ENCODE peak calls at places on chromosomes 1 and 21, in four cellular contexts. One of them, this sample, is unnamed.

GRCh38 chr1:196875935-196876334 is 11.9 kb upstream of the CFHR4 start:
- DNase-seq in endothelial cell of umbilical vein: no peak
- DNase-seq in HCT116: no peak
- DNase-seq in K562: no peak
- DNase-seq in this sample: no peak

GRCh38 chr1:81775510-81775909 is 25.2 kb upstream of the ADGRL2 start:
- DNase-seq in K562: no peak
- DNase-seq in HCT116: no peak
- DNase-seq in endothelial cell of umbilical vein: no peak
- DNase-seq in this sample: no peak

GRCh38 chr1:219323426-219323825 is 149.7 kb downstream of the LYPLAL1 start:
- DNase-seq in endothelial cell of umbilical vein: peak
- DNase-seq in HCT116: no peak
- DNase-seq in K562: no peak
- DNase-seq in this sample: no peak

GRCh38 chr1:179743679-179744400 is 749 bp downstream of the FAM163A start:
- DNase-seq in endothelial cell of umbilical vein: no peak
- DNase-seq in HCT116: no peak
- DNase-seq in K562: no peak
- DNase-seq in this sample: no peak

GRCh38 chr1:11158720-11159321 is 30.3 kb upstream of the ANGPTL7 start:
- DNase-seq in endothelial cell of umbilical vein: peak
- DNase-seq in K562: no peak
- DNase-seq in HCT116: no peak
- DNase-seq in this sample: peak

GRCh38 chr1:34681481-34682451 is 73.1 kb upstream of the GJB5 start:
- DNase-seq in K562: peak
- DNase-seq in endothelial cell of umbilical vein: peak
- DNase-seq in HCT116: peak
- DNase-seq in this sample: peak

GRCh38 chr1:47013239-47013638 is 10.2 kb upstream of the CYP4X1 start:
- DNase-seq in endothelial cell of umbilical vein: peak
- DNase-seq in K562: no peak
- DNase-seq in HCT116: no peak
- DNase-seq in this sample: no peak

GRCh38 chr1:87398644-87399043 is 70.0 kb downstream of the LMO4 start:
- DNase-seq in K562: no peak
- DNase-seq in HCT116: no peak
- DNase-seq in endothelial cell of umbilical vein: no peak
- DNase-seq in this sample: no peak

GRCh38 chr1:8097077-8097799 is 71.1 kb upstream of the ERRFI1 start:
- DNase-seq in HCT116: peak
- DNase-seq in K562: no peak
- DNase-seq in endothelial cell of umbilical vein: peak
- DNase-seq in this sample: no peak

GRCh38 chr21:46100020-46100419 is 2.1 kb downstream of the COL6A2 start:
- DNase-seq in HCT116: no peak
- DNase-seq in K562: no peak
- DNase-seq in endothelial cell of umbilical vein: no peak
- DNase-seq in this sample: no peak

GRCh38 chr1:186741640-186742039 is 61.4 kb upstream of the PTGS2 start:
- DNase-seq in K562: no peak
- DNase-seq in HCT116: no peak
- DNase-seq in endothelial cell of umbilical vein: no peak
- DNase-seq in this sample: no peak

GRCh38 chr21:26194326-26194725 is 23.8 kb upstream of the APP start:
- DNase-seq in K562: no peak
- DNase-seq in HCT116: no peak
- DNase-seq in endothelial cell of umbilical vein: no peak
- DNase-seq in this sample: no peak

GRCh38 chr1:151984313-151984956 is 9.2 kb downstream of the S100A10 start:
- DNase-seq in endothelial cell of umbilical vein: no peak
- DNase-seq in HCT116: no peak
- DNase-seq in K562: no peak
- DNase-seq in this sample: no peak

GRCh38 chr1:89821322-89822108 is 683 bp downstream of the LRRC8D start:
- DNase-seq in endothelial cell of umbilical vein: peak
- DNase-seq in HCT116: no peak
- DNase-seq in K562: peak
- DNase-seq in this sample: no peak

GRCh38 chr1:167229719-167230385 is 9.2 kb downstream of the POU2F1 start:
- DNase-seq in K562: no peak
- DNase-seq in endothelial cell of umbilical vein: peak
- DNase-seq in HCT116: no peak
- DNase-seq in this sample: no peak

GRCh38 chr1:152566681-152567080 is at the start of gene LCE3E:
- DNase-seq in HCT116: no peak
- DNase-seq in K562: no peak
- DNase-seq in endothelial cell of umbilical vein: no peak
- DNase-seq in this sample: no peak

GRCh38 chr1:116857092-116857491 is 52.6 kb upstream of the PTGFRN start:
- DNase-seq in HCT116: no peak
- DNase-seq in K562: no peak
- DNase-seq in endothelial cell of umbilical vein: no peak
- DNase-seq in this sample: no peak

GRCh38 chr1:84382127-84382526 is 16.2 kb upstream of the DNASE2B start:
- DNase-seq in K562: no peak
- DNase-seq in HCT116: no peak
- DNase-seq in endothelial cell of umbilical vein: no peak
- DNase-seq in this sample: no peak

GRCh38 chr1:47491341-47491753 is 53.5 kb downstream of the FOXD2 start:
- DNase-seq in endothelial cell of umbilical vein: no peak
- DNase-seq in K562: peak
- DNase-seq in HCT116: no peak
- DNase-seq in this sample: no peak

GRCh38 chr1:234961468-234962339 is 166.9 kb downstream of the TOMM20 start:
- DNase-seq in HCT116: no peak
- DNase-seq in K562: no peak
- DNase-seq in endothelial cell of umbilical vein: peak
- DNase-seq in this sample: no peak

GRCh38 chr1:227447531-227447990 is 115.8 kb upstream of the ZNF678 start:
- DNase-seq in HCT116: no peak
- DNase-seq in K562: peak
- DNase-seq in endothelial cell of umbilical vein: peak
- DNase-seq in this sample: no peak

GRCh38 chr1:109509176-109510134 is at the start of gene AMIGO1:
- DNase-seq in K562: peak
- DNase-seq in HCT116: no peak
- DNase-seq in endothelial cell of umbilical vein: peak
- DNase-seq in this sample: no peak

GRCh38 chr1:67642694-67643093 is 42.3 kb upstream of the GADD45A start:
- DNase-seq in HCT116: no peak
- DNase-seq in endothelial cell of umbilical vein: peak
- DNase-seq in K562: no peak
- DNase-seq in this sample: no peak

GRCh38 chr1:97942161-97943123 is 21.6 kb upstream of the DPYD start:
- DNase-seq in HCT116: no peak
- DNase-seq in K562: no peak
- DNase-seq in endothelial cell of umbilical vein: no peak
- DNase-seq in this sample: no peak
- H3K9ac ChIP-seq in HCT116: no peak
- H3K9ac ChIP-seq in K562: no peak
- H3K9ac ChIP-seq in endothelial cell of umbilical vein: no peak
- H3K9ac ChIP-seq in this sample: no peak

GRCh38 chr1:246647513-246647912 is 76.7 kb upstream of the SCCPDH start:
- DNase-seq in HCT116: no peak
- DNase-seq in endothelial cell of umbilical vein: no peak
- DNase-seq in K562: no peak
- DNase-seq in this sample: no peak
- TF ChIP-seq POLR2AphosphoS5 in HCT116: no peak
- TF ChIP-seq POLR2AphosphoS5 in endothelial cell of umbilical vein: no peak
- TF ChIP-seq POLR2AphosphoS5 in K562: no peak
- TF ChIP-seq POLR2AphosphoS5 in this sample: no peak

DNA sequence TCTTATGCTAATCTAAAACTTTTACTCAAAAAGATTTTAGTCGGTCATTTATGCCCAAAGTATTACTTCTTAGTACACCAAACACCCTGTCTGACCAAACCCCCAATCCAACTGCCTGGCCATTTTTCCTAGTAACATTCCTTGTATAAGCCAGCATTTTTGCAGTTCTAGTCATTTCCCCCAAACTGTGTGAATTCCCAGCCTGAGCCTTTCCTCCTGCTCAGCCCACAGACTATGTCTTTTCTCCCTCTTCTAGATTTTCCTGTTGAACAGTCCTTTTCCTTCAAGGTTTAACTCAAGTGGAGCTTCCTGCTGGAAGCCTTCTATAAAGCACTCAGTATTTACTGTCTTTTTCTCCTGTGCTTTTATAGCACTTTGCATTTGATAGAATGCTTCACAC is 843.8 kb downstream of the USP25 start:
- DNase-seq in HCT116: no peak
- DNase-seq in endothelial cell of umbilical vein: peak
- DNase-seq in K562: no peak
- DNase-seq in this sample: no peak
- H3K9ac ChIP-seq in HCT116: no peak
- H3K9ac ChIP-seq in endothelial cell of umbilical vein: peak
- H3K9ac ChIP-seq in K562: no peak
- H3K9ac ChIP-seq in this sample: no peak

GRCh38 chr21:39111928-39112327 is 71.3 kb downstream of the PSMG1 start:
- DNase-seq in endothelial cell of umbilical vein: no peak
- DNase-seq in HCT116: no peak
- DNase-seq in K562: no peak
- DNase-seq in this sample: no peak

GRCh38 chr21:39108291-39109162 is 74.7 kb downstream of the PSMG1 start:
- DNase-seq in endothelial cell of umbilical vein: no peak
- DNase-seq in K562: no peak
- DNase-seq in HCT116: no peak
- DNase-seq in this sample: no peak

GRCh38 chr21:39109596-39110210 is 73.5 kb downstream of the PSMG1 start:
- DNase-seq in HCT116: no peak
- DNase-seq in K562: no peak
- DNase-seq in endothelial cell of umbilical vein: no peak
- DNase-seq in this sample: no peak

GRCh38 chr21:39109163-39109530 is 74.1 kb downstream of the PSMG1 start:
- DNase-seq in endothelial cell of umbilical vein: no peak
- DNase-seq in HCT116: no peak
- DNase-seq in K562: no peak
- DNase-seq in this sample: no peak

GRCh38 chr21:39110431-39110830 is 72.8 kb downstream of the PSMG1 start:
- DNase-seq in HCT116: no peak
- DNase-seq in endothelial cell of umbilical vein: no peak
- DNase-seq in K562: no peak
- DNase-seq in this sample: no peak
- TF ChIP-seq POLR2AphosphoS5 in HCT116: no peak
- TF ChIP-seq POLR2AphosphoS5 in endothelial cell of umbilical vein: no peak
- TF ChIP-seq POLR2AphosphoS5 in K562: no peak
- TF ChIP-seq POLR2AphosphoS5 in this sample: no peak

This sample was measured in SK-N-MC.